ENCODE peak calls at places on chromosomes 7 and 10, in four cellular contexts. Q is BJ, D is upper lobe of left lung, V is stomach. K is an unnamed sample.

GRCh38 chr7:85423209-85423895 is 236.5 kb upstream of the SEMA3D start:
- DNase-seq in Q (no peak), D (peak; percentile 57), V (no peak), K (no peak)

GRCh38 chr10:119521443-119522204 is 20.9 kb downstream of the RGS10 start:
- DNase-seq in Q (peak; percentile 60), V (no peak), D (no peak), K (no peak)

GRCh38 chr7:29189743-29190201 is 4.8 kb upstream of the CHN2 start:
- DNase-seq in D (peak; percentile 70), V (peak; percentile 76), Q (no peak), K (peak; percentile 60)

GRCh38 chr10:124560377-124560776 is 98.8 kb downstream of the LHPP start:
- DNase-seq in V (no peak), Q (peak; percentile 75), D (peak; percentile 52), K (no peak)

GRCh38 chr10:5582736-5583135 is 58.0 kb downstream of the CALML3 start:
- DNase-seq in Q (no peak), D (no peak), V (no peak), K (no peak)

GRCh38 chr7:135801045-135801693 is 52.6 kb upstream of the FAM180A start:
- DNase-seq in V (no peak), D (peak; percentile 38), Q (no peak), K (no peak)

GRCh38 chr10:31350891-31351290 is 31.9 kb downstream of the ZEB1 start:
- DNase-seq in V (no peak), D (no peak), Q (no peak), K (no peak)

GRCh38 chr7:128112781-128113221 is 81.6 kb upstream of the LRRC4 start:
- DNase-seq in D (no peak), Q (no peak), V (no peak), K (no peak)

GRCh38 chr7:47500103-47500563 is 81.8 kb downstream of the TNS3 start:
- DNase-seq in D (no peak), V (peak; percentile 64), Q (no peak), K (no peak)

GRCh38 chr7:211033-211714 is 18.8 kb downstream of the FAM20C start:
- DNase-seq in D (peak; percentile 66), V (no peak), Q (no peak), K (no peak)

GRCh38 chr7:19619122-19619521 is 89.7 kb downstream of the POLR1F start:
- DNase-seq in D (no peak), Q (no peak), V (no peak), K (no peak)

GRCh38 chr10:128128582-128128981 is 2.4 kb upstream of the MKI67 start:
- DNase-seq in Q (no peak), V (no peak), D (no peak), K (no peak)

GRCh38 chr10:128125416-128125943 is 743 bp downstream of the MKI67 start:
- DNase-seq in V (no peak), Q (no peak), D (peak; percentile 86), K (no peak)

GRCh38 chr10:128124813-128125403 is 1.3 kb downstream of the MKI67 start:
- DNase-seq in D (peak; percentile 7), Q (no peak), V (no peak), K (no peak)

GRCh38 chr10:128123853-128124252 is 2.4 kb downstream of the MKI67 start:
- DNase-seq in D (no peak), V (no peak), Q (no peak), K (no peak)

GRCh38 chr10:128125944-128126764 is at the start of gene MKI67:
- DNase-seq in V (peak; percentile 84), Q (peak; percentile 36), D (peak; percentile 94), K (peak; percentile 78)
- TF ChIP-seq CTCF in V (no peak), Q (no peak), D (no peak), K (no peak)

DNA sequence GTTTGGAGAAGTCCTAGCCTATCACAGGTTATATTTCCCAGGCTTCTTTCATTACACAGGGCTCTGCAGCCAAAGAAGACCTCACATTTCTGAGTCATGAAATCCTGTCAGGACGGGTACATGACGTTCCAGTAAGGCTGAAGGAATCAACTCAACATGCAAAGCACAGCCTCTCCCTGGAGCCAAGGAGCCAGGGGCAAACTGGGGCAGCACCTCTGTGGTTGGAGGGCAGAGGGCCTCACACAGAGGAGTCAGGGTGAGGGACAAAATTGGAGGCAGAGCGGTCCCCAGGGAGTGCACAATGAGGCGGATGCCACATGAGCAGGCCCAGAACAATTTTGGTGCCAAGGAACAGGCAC is 116.3 kb upstream of the GDF10 start:
- DNase-seq in Q (no peak), V (no peak), D (no peak), K (no peak)
- TF ChIP-seq CTCF in Q (no peak), V (no peak), D (no peak), K (no peak)

GRCh38 chr10:77574436-77574835 is 63.2 kb downstream of the KCNMA1 start:
- DNase-seq in D (no peak), V (no peak), Q (no peak), K (no peak)
- TF ChIP-seq CTCF in D (no peak), V (no peak), Q (no peak), K (no peak)

GRCh38 chr7:65846008-65846570 is 26.8 kb upstream of the VKORC1L1 start:
- DNase-seq in Q (no peak), V (peak; percentile 84), D (no peak), K (no peak)
- TF ChIP-seq CTCF in Q (no peak), V (no peak), D (no peak), K (no peak)

DNA sequence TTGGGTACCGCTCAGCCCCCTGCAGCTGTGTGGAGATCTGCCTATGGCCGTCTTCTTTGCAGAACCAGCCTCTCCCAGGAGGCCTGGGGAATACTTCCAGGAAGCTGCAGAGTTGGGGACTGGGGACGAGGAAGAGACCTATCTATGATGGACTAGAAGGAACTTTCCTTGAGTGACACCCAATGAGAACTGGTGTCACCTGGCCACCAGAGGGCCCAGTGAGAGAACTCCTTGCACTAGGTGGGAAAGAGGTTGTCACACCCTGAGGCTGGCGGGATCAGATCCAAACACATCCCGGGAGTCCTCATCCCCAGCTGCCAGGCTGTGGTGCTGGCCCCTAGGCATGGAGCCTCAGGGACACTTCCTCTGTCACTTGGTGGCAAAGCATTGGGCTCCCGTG is 4.9 kb upstream of the GRID2IP start:
- DNase-seq in D (no peak), V (peak; percentile 27), Q (no peak), K (no peak)
- TF ChIP-seq CTCF in D (no peak), V (no peak), Q (no peak), K (no peak)

GRCh38 chr7:107209565-107209964 is 40.8 kb downstream of the HBP1 start:
- DNase-seq in Q (no peak), D (no peak), V (no peak), K (no peak)

GRCh38 chr7:107213945-107214344 is 45.1 kb downstream of the HBP1 start:
- DNase-seq in D (no peak), Q (no peak), V (no peak), K (no peak)

GRCh38 chr7:107210400-107210799 is 41.6 kb downstream of the HBP1 start:
- DNase-seq in V (no peak), D (no peak), Q (no peak), K (no peak)

GRCh38 chr7:107212719-107213118 is 43.9 kb downstream of the HBP1 start:
- DNase-seq in D (no peak), Q (no peak), V (no peak), K (no peak)

GRCh38 chr7:107213193-107213788 is 44.5 kb downstream of the HBP1 start:
- DNase-seq in V (no peak), D (no peak), Q (no peak), K (no peak)
- TF ChIP-seq CTCF in V (no peak), D (no peak), Q (no peak), K (no peak)

GRCh38 chr10:34080485-34081346 is 734.4 kb downstream of the PARD3 start:
- DNase-seq in D (no peak), Q (no peak), V (no peak), K (no peak)

GRCh38 chr10:34079702-34080484 is 735.2 kb downstream of the PARD3 start:
- DNase-seq in D (no peak), V (no peak), Q (no peak), K (no peak)

GRCh38 chr10:34083567-34083966 is 731.5 kb downstream of the PARD3 start:
- DNase-seq in D (no peak), Q (no peak), V (no peak), K (no peak)

GRCh38 chr10:34081347-34081743 is 733.8 kb downstream of the PARD3 start:
- DNase-seq in D (no peak), V (no peak), Q (no peak), K (no peak)

GRCh38 chr10:34081948-34082347 is 733.1 kb downstream of the PARD3 start:
- DNase-seq in V (no peak), D (no peak), Q (no peak), K (no peak)
- TF ChIP-seq CTCF in V (no peak), D (no peak), Q (peak; percentile 23), K (no peak)

K was measured in natural killer cell.